ENCODE peak calls at places on chromosomes 12 and 14, in four cellular contexts. W is suprapubic skin, R is pancreas, N is HCT116. C is an unnamed sample. For H3K4me1, the result is how much of the 10 kb centered on the place peaks cover.

GRCh38 chr14:94125659-94126418 is 3.6 kb downstream of the IFI27L2 start:
- DNase-seq in W (no peak), R (no peak), N (no peak), C (no peak)

GRCh38 chr12:83996671-83997070 is 915.9 kb downstream of the SLC6A15 start:
- DNase-seq in W (no peak), R (no peak), N (no peak), C (no peak)

GRCh38 chr14:68074765-68075381 is 255.3 kb downstream of the RAD51B start:
- DNase-seq in W (no peak), R (no peak), N (no peak), C (no peak)

GRCh38 chr14:67765192-67765834 is 51.1 kb downstream of the ZFYVE26 start:
- DNase-seq in W (no peak), R (no peak), N (no peak), C (no peak)

GRCh38 chr14:98580131-98580678 is 691.8 kb downstream of the BCL11B start:
- DNase-seq in W (no peak), R (no peak), N (no peak), C (no peak)

GRCh38 chr12:58877243-58877743 is 43.0 kb downstream of the LRIG3 start:
- DNase-seq in W (no peak), R (peak), N (no peak), C (no peak)

GRCh38 chr12:106685381-106685780 is 89.1 kb upstream of the RIC8B start:
- DNase-seq in W (no peak), R (no peak), N (no peak), C (no peak)

GRCh38 chr12:69151254-69151751 is 88.1 kb upstream of the CPSF6 start:
- DNase-seq in W (no peak), R (no peak), N (no peak), C (no peak)

GRCh38 chr12:75568801-75569200 is 57.4 kb upstream of the KRR1 start:
- DNase-seq in W (no peak), R (no peak), N (no peak), C (no peak)

GRCh38 chr12:26124491-26125450 is at the start of gene BHLHE41:
- DNase-seq in W (peak), R (peak), N (no peak), C (peak)

GRCh38 chr12:70880744-70881143 is 39.8 kb downstream of the PTPRR start:
- DNase-seq in W (no peak), R (no peak), N (no peak), C (no peak)

GRCh38 chr14:31829256-31829923 is 247.7 kb upstream of the ARHGAP5 start:
- DNase-seq in W (no peak), R (no peak), N (no peak), C (no peak)

DNA sequence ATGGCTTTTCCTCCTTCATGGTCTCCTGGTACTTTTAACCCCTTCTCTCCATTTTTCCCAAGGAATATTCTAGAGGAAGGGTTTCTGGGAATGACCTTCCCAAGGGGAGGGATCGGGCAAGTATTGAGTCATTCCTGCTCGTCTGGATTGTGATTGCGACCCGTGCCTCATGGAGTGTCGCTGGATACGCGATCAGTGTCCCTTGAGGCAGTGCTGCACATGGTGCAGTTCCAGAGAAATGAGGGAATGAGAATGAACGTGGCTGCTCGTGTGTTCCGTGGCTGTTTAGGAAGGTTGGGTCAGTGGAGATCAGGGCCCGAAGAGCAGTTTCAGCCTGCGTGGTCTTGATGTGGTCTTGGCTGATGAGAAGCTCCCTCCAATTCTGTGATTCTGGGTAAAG is 234.4 kb downstream of the CACNA1C start:
- DNase-seq in W (no peak), R (no peak), N (no peak), C (no peak)
- H3K4me1 ChIP-seq in W (under half), R (under half), N (under half), C (under half)

DNA sequence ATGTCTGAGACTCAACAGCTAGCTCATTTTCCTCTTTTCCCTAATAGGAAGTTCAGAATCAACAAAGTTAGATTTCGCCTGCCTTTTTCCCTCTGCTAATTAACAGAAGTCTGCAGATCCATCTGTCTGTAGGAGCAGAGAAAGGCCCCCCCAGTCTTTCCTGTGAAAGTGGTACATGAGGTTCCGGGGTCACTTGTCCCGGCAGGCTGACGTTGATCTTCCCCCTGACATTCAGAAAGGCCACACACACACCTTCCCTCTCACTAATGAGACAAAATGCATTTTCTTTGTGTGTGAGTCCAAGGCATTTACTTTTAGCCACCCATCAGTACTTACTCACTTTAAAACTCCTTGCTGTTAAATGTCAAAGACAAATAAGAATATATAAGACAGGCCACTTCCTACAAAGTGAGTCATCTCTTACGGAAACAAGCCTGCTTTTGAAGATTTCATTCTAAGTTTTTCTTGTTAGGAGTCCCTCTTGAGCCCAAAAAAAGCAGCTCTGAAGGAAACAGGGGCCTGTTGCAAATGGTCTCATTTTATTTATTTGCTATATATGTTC is 138.7 kb downstream of the TTC7B start:
- DNase-seq in W (no peak), R (no peak), N (no peak), C (no peak)
- H3K27ac ChIP-seq in W (no peak), R (no peak), N (no peak), C (peak)

DNA sequence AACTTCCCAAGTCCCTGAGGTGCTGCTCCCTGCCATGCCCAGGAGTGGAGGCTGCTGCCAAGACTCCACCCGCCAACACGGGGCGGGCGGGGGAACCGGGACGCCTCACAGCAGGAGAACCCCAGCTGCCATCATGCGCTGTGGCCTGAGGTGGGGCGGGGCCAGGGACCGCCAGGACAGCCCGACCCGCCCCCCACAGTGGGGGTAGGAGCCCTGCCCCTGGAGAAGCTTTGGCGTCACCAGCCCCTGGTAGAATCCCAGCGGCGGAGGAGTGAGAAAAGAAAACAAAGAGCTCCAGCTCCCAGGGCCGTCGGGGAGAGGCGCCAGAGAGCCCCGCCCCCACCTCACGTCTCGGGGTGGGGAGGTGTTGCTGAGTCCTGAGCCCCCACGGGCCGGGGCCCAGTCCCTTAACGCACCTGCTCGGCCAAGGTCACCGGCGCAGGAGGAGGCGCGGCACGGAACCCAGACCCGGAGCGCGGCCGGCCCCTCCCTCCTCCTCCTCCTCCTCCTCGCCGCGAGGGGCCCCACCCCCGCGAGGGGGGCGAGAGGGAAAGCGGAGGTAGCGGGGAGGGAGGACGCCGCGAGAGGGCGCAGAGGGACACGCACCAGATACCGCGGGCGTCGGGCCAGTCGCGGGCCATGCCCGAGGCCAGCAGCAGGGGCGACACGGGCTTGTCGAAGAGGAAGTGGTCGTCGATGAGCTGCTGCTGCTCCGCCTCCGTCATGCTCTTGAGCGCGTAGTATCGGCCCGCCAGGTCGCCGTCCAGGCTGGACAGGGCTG is 1.8 kb downstream of the CKB start:
- DNase-seq in W (peak), R (peak), N (peak), C (no peak)
- TF ChIP-seq CTCF in W (peak), R (peak), N (peak), C (peak)

DNA sequence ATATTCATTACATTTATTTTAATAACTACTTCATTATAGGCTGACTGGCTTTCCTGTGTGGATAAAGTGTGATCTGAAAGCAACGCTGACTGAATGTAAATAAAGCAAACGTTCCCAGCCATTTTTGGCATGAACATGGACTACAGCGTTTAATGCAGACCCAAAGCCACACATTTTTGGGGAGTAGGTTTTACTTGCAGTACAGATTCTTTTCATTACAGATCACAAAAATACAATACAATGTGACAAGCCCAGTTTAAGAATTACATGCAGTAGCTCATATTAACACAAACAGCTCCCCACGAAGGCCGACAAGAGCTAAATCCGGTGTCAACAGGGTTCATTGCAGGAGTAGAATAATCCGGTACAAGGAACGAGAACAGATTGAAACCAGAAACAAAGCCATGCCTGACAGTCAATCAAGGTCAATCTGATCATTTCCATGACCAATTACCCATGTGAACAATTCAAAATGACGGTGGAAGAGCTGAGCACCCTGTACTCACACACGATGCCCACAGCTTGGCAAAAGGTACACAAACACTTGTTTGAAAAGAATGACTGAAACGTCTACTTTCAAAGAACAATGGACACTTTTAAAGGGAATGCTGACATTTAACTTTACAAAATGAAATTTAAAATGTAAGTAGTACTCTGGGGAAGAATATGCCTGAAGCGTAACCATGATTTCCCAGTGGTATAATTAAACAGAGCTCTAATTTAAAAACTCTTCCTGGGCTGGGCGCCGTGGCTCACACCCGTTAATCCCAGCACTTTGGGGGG is 5.3 kb downstream of the BAG5 start:
- DNase-seq in W (no peak), R (no peak), N (no peak), C (no peak)
- H3K4me1 ChIP-seq in W (half or more), R (under half), N (under half), C (half or more)

DNA sequence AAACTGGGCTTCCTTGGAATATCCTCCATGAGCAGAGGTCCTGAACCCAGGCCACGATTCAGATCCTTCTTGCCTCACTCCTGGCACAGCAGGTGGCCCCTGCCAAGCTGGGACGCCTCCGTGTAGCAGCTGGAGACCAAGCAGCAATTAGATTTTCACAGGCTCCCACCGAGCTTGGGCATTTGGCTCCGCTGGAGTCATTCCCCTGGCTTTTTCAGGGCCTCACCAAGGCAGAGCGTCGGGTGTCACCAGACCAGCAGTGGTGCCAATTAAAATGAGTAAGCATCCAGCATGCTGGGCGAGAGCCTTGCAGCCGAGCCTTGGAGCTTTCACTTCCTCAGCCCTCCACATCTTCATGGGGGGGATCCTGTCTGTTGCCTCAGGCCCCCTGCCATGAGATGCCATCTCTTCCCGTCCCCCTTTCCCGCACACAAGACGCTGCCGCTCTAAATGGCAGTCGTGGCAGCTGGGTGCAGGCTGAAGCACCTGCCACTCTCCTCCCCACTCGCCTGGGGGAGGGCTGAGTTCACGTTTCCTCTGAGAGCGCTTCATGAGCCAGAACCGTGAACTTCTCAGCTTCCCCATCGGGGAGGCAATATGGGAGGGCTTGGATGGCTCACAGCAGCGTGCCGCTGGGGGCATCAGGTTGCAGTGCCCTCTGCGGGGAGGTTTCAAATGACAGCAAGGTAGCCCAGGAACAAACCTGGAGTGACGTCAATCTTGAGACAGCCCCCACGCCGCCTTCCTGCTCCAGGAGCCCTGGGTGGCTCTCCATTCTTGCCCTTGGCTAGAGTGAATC is 11.7 kb downstream of the TPCN1 start:
- DNase-seq in W (peak), R (no peak), N (no peak), C (peak)
- H3K27ac ChIP-seq in W (peak), R (no peak), N (peak), C (peak)

GRCh38 chr14:35046048-35046750 is at the start of gene FAM177A1:
- DNase-seq in W (peak), R (peak), N (peak), C (peak)
- TF ChIP-seq CTCF in W (no peak), R (no peak), N (no peak), C (no peak)

DNA sequence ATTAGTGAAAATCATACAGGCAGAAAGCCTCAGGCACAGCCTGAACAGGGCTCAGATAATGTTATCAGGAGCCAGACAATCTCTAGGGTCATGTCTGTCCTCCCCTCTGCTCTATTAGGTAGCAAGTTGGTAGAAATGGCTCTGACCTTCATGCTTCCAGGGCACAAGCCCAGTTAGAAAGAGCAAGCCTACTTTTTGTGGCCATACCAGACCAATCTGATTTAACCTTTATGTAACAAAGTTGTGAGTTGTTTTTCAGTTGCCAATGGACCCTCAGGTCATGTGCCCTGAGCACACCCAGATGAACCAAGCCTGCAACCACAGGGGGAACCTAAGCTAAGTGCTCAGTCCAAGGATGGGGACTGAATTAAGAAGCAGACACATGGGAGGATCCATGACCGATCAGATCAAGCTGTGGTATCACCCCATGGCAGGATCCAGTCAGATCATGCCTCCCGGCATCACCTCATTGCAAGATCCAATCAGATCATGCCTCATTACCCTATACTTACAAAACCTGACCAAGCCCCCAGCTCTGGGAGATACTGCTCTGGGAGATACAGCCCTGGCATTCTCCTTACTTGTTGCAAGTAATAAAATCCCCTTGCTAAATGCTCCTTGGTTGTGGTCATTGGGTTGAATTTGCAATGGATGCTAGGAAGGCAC is 18.8 kb upstream of the HIGD1C start:
- DNase-seq in W (no peak), R (no peak), N (no peak), C (no peak)
- H3K4me1 ChIP-seq in W (half or more), R (under half), N (under half), C (half or more)

GRCh38 chr12:31366104-31366621 is 40.2 kb upstream of the SINHCAF start:
- DNase-seq in W (no peak), R (no peak), N (no peak), C (no peak)

GRCh38 chr12:31368666-31369361 is 42.9 kb upstream of the SINHCAF start:
- DNase-seq in W (no peak), R (no peak), N (no peak), C (no peak)

GRCh38 chr12:31370645-31371620 is 45.0 kb upstream of the SINHCAF start:
- DNase-seq in W (no peak), R (no peak), N (no peak), C (no peak)

DNA sequence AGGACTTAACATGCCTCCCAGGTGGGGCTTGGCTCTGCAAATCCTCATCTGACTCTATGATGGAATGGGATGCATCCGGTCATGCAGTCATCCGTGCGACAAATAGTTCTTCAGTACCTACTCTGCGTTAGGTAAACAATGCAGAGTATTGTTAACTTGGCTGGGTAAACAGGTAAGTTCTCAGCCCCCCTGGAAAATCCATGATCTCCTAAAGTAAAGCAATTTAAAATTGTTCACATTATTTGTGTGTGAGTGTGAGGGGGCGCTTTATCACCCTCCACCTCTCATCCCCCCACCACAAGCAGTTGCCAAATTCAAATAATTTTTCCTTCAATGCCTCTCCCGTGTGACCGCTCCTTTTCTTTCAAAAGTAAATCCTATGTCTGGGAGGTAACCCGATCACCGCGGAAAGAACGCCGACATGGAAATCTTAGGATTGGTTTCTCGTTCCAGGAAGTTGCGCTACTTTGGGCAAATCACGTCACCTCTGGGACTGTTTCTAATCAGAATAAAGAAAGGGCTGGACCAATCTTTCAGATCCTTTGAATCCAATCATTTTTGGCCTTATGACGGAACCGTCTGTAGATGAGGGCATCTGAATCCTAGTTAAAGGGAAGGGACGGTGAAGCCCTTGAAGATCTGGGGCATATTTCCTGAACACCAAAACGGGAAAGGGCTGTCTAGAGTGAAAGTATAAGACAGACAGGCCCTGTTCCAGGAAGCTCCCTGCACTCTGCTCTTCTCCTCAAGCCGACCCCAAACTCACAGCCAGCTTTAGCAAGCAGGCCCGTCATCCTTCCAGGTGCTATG is 44.0 kb upstream of the SINHCAF start:
- DNase-seq in W (no peak), R (peak), N (no peak), C (peak)
- H3K27ac ChIP-seq in W (peak), R (peak), N (no peak), C (peak)

GRCh38 chr14:100682749-100683148 is 43.9 kb upstream of the DLK1 start:
- DNase-seq in W (no peak), R (no peak), N (no peak), C (no peak)
- TF ChIP-seq CTCF in W (no peak), R (no peak), N (no peak), C (no peak)

DNA sequence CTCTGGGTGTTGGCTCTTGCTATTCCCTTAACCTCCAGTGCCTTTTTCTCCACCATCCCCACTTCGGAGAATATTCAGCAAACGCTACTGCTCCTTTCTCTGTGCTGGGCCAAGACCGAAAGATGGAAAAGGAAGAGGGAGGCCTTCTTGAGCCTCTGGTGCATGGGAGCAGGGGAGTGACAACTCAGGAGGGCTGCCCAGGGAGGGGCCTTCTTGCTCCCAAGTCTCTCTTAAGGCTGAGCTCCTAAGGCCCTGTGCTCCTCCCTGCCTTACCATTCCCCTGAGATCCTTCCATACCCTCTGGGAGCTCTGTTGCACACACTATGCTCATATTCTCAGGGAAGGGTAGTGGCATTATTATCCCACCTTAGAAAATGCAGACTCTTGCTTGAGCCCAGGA is 34.9 kb downstream of the SH2B3 start:
- DNase-seq in W (peak), R (no peak), N (no peak), C (no peak)
- H3K4me1 ChIP-seq in W (half or more), R (under half), N (under half), C (under half)

C was measured in gastrocnemius medialis.